ENCODE peak calls at places on chromosome 21, in five cellular contexts. J is stimulated activated CD4-positive, alpha-beta T cell treated with anti-CD3 and anti-CD28 coated beads, Interleukin-15, amount 100 ng/mL, for 1 hour; G is stimulated activated CD8-positive, alpha-beta memory T cell treated with anti-CD3 and anti-CD28 coated beads, Interleukin-4, amount 100 ng/mL, for 1 hour; U is NCI-H1417; L is GM12891. X is an unnamed sample.

GRCh38 chr21:34987673-34988072 is 61.4 kb downstream of the RUNX1 start:
- DNase-seq in J (no peak), G (no peak), U (no peak), L (no peak), X (no peak)

GRCh38 chr21:25995283-25995682 is 175.3 kb downstream of the APP start:
- DNase-seq in J (no peak), G (no peak), U (peak; percentile 65), L (no peak), X (no peak)

GRCh38 chr21:32813265-32813903 is 41.8 kb upstream of the PAXBP1 start:
- DNase-seq in J (no peak), G (no peak), U (no peak), L (no peak), X (no peak)

GRCh38 chr21:26447932-26448331 is 125.2 kb downstream of the CYYR1 start:
- DNase-seq in J (no peak), G (no peak), U (no peak), L (no peak), X (no peak)

GRCh38 chr21:37195078-37195477 is 72.1 kb downstream of the VPS26C start:
- DNase-seq in J (no peak), G (no peak), U (no peak), L (no peak), X (no peak)

GRCh38 chr21:46297311-46298082 is 11.4 kb downstream of the YBEY start:
- DNase-seq in J (no peak), G (no peak), U (no peak), L (no peak), X (no peak)

GRCh38 chr21:31354604-31355443 is 10.8 kb upstream of the TIAM1 start:
- DNase-seq in J (peak; percentile 65), G (peak; percentile 58), U (no peak), L (no peak), X (no peak)

GRCh38 chr21:27320868-27321267 is 354.0 kb upstream of the ADAMTS5 start:
- DNase-seq in J (no peak), G (no peak), U (no peak), L (no peak), X (no peak)

GRCh38 chr21:41582866-41583265 is 74.9 kb upstream of the TMPRSS2 start:
- DNase-seq in J (no peak), G (no peak), U (no peak), L (no peak), X (no peak)

GRCh38 chr21:29185633-29186032 is 55.2 kb downstream of the MAP3K7CL start:
- DNase-seq in J (no peak), G (no peak), U (no peak), L (no peak), X (no peak)

GRCh38 chr21:45989355-45990048 is 7.9 kb downstream of the COL6A1 start:
- DNase-seq in J (no peak), G (no peak), U (no peak), L (no peak), X (no peak)

GRCh38 chr21:44364151-44365053 is 11.0 kb downstream of the TRPM2 start:
- DNase-seq in J (no peak), G (no peak), U (no peak), L (no peak), X (no peak)

GRCh38 chr21:26954591-26955214 is 12.2 kb downstream of the ADAMTS5 start:
- DNase-seq in J (no peak), G (no peak), U (no peak), L (no peak), X (no peak)

GRCh38 chr21:28561772-28562171 is 430.9 kb downstream of the LTN1 start:
- DNase-seq in J (no peak), G (no peak), U (no peak), L (no peak), X (no peak)

GRCh38 chr21:37139902-37140301 is 66.8 kb downstream of the TTC3 start:
- DNase-seq in J (no peak), G (no peak), U (no peak), L (no peak), X (no peak)

GRCh38 chr21:25453524-25453923 is 153.8 kb downstream of the MRPL39 start:
- DNase-seq in J (no peak), G (no peak), U (no peak), L (no peak), X (no peak)

GRCh38 chr21:37870229-37870628 is 46.0 kb downstream of the KCNJ6 start:
- DNase-seq in J (no peak), G (no peak), U (no peak), L (no peak), X (no peak)

GRCh38 chr21:17585875-17586450 is 26.7 kb downstream of the BTG3 start:
- DNase-seq in J (no peak), G (no peak), U (peak; percentile 82), L (no peak), X (peak; percentile 14)

GRCh38 chr21:45847870-45848269 is 133.7 kb upstream of the COL6A1 start:
- DNase-seq in J (no peak), G (no peak), U (no peak), L (no peak), X (no peak)

GRCh38 chr21:32474179-32475059 is 61.9 kb downstream of the EVA1C start:
- DNase-seq in J (no peak), G (no peak), U (no peak), L (no peak), X (no peak)

GRCh38 chr21:29257701-29258100 is 41.0 kb upstream of the BACH1 start:
- DNase-seq in J (no peak), G (no peak), U (no peak), L (no peak), X (no peak)

GRCh38 chr21:14864211-14865021 is 200.4 kb downstream of the NRIP1 start:
- DNase-seq in J (no peak), G (no peak), U (no peak), L (no peak), X (peak; percentile 31)

GRCh38 chr21:46567348-46567747 is 37.5 kb downstream of the S100B start:
- DNase-seq in J (no peak), G (no peak), U (no peak), L (no peak), X (no peak)

GRCh38 chr21:41707231-41707988 is 59.4 kb downstream of the RIPK4 start:
- DNase-seq in J (no peak), G (no peak), U (no peak), L (no peak), X (no peak)

GRCh38 chr21:32535616-32536015 is 49.7 kb downstream of the TCP10L start:
- DNase-seq in J (no peak), G (no peak), U (no peak), L (no peak), X (no peak)

GRCh38 chr21:45064618-45065399 is 9.6 kb upstream of the ADARB1 start:
- DNase-seq in J (no peak), G (no peak), U (no peak), L (no peak), X (no peak)

X was measured in NCI-H526 treated with DMSO at 0.1 percent for 48 hours.